ENCODE peak calls at places on chromosomes 3 and 15, in six cellular contexts. F is tibial artery, J is cardiac muscle cell, N is AG09319, Y is neural crest cell, V is chondrocyte. B is an unnamed sample.

GRCh38 chr15:68489426-68489825 is 57.5 kb upstream of the ITGA11 start:
- DNase-seq in J (no peak), V (no peak), N (no peak), Y (no peak), F (no peak), B (no peak)

GRCh38 chr15:39180494-39180930 is 400.4 kb upstream of the THBS1 start:
- DNase-seq in N (peak; percentile 84), J (peak; percentile 73), V (no peak), Y (no peak), F (no peak), B (no peak)

GRCh38 chr15:78804391-78804792 is 6.9 kb downstream of the ADAMTS7 start:
- DNase-seq in J (no peak), N (no peak), V (no peak), Y (no peak), F (no peak), B (no peak)

GRCh38 chr3:124140751-124141150 is 148.8 kb upstream of the ROPN1 start:
- DNase-seq in N (no peak), Y (no peak), V (no peak), J (no peak), F (no peak), B (no peak)

GRCh38 chr15:31023841-31024240 is 32.4 kb upstream of the MTMR10 start:
- DNase-seq in F (no peak), Y (no peak), N (no peak), V (no peak), J (no peak), B (no peak)

GRCh38 chr15:40306908-40307307 is 827 bp downstream of the PLCB2 start:
- DNase-seq in J (no peak), Y (no peak), F (no peak), V (no peak), N (no peak), B (no peak)

GRCh38 chr3:189272500-189273119 is 100.8 kb downstream of the TPRG1 start:
- DNase-seq in Y (no peak), V (no peak), N (no peak), F (no peak), J (peak; percentile 23), B (no peak)

GRCh38 chr3:13461169-13462124 is 18.7 kb upstream of the HDAC11 start:
- DNase-seq in J (peak; percentile 57), F (no peak), Y (peak; percentile 64), N (no peak), V (no peak), B (no peak)

GRCh38 chr3:124298951-124299350 is 307.0 kb upstream of the ROPN1 start:
- DNase-seq in V (no peak), J (peak; percentile 29), Y (no peak), F (no peak), N (no peak), B (no peak)

GRCh38 chr3:37990527-37990926 is at the start of gene VILL:
- DNase-seq in V (no peak), N (no peak), J (no peak), Y (no peak), F (no peak), B (no peak)

GRCh38 chr15:60392986-60393811 is 4.6 kb downstream of the ANXA2 start:
- DNase-seq in J (peak; percentile 98), N (peak; percentile 96), V (no peak), Y (no peak), F (peak; percentile 84), B (peak; percentile 91)

GRCh38 chr15:26773917-26774316 is 1.1 kb upstream of the GABRB3 start:
- DNase-seq in V (no peak), Y (no peak), F (no peak), J (no peak), N (no peak), B (no peak)

GRCh38 chr15:32641517-32642059 is at the start of gene SCG5:
- DNase-seq in N (no peak), F (no peak), J (peak; percentile 69), V (no peak), Y (peak; percentile 44), B (no peak)

GRCh38 chr15:62021991-62022600 is 38.2 kb downstream of the VPS13C start:
- DNase-seq in Y (no peak), V (no peak), N (no peak), J (peak; percentile 3), F (no peak), B (no peak)

GRCh38 chr3:187025656-187026320 is 95.5 kb downstream of the ST6GAL1 start:
- DNase-seq in J (no peak), Y (no peak), F (no peak), N (no peak), V (no peak), B (no peak)

GRCh38 chr3:9797196-9797945 is 4.5 kb downstream of the ARPC4 start:
- DNase-seq in F (no peak), N (no peak), J (no peak), V (no peak), Y (no peak), B (no peak)

GRCh38 chr3:37891227-37891626 is 29.5 kb downstream of the CTDSPL start:
- DNase-seq in Y (no peak), V (no peak), J (no peak), F (no peak), N (no peak), B (no peak)

GRCh38 chr15:41506796-41507341 is 6.8 kb downstream of the LTK start:
- DNase-seq in J (no peak), F (no peak), N (no peak), V (no peak), Y (no peak), B (no peak)
- TF ChIP-seq CTCF in J (no peak), F (no peak), N (no peak), V (no peak), Y (no peak), B (no peak)

GRCh38 chr15:65832549-65833364 is 36.5 kb upstream of the RAB11A start:
- DNase-seq in Y (no peak), J (peak; percentile 95), V (peak; percentile 97), N (peak; percentile 83), F (peak; percentile 97), B (peak; percentile 97)
- TF ChIP-seq CTCF in Y (no peak), J (no peak), V (peak; percentile 32), N (peak; percentile 20), F (no peak), B (peak; percentile 36)

GRCh38 chr3:197487911-197488391 is 67.8 kb downstream of the BDH1 start:
- DNase-seq in N (no peak), V (no peak), J (peak; percentile 92), F (peak; percentile 38), Y (no peak), B (peak; percentile 97)

GRCh38 chr3:197491478-197491877 is 64.3 kb downstream of the BDH1 start:
- DNase-seq in N (no peak), V (no peak), Y (no peak), F (no peak), J (no peak), B (no peak)

GRCh38 chr3:197491923-197492664 is 63.7 kb downstream of the BDH1 start:
- DNase-seq in F (no peak), J (no peak), Y (no peak), V (no peak), N (no peak), B (no peak)

GRCh38 chr3:197490659-197491058 is 65.1 kb downstream of the BDH1 start:
- DNase-seq in V (no peak), Y (no peak), J (no peak), N (no peak), F (no peak), B (no peak)

GRCh38 chr3:197490098-197490497 is 65.7 kb downstream of the BDH1 start:
- DNase-seq in Y (no peak), J (peak; percentile 63), V (no peak), F (no peak), N (no peak), B (no peak)
- TF ChIP-seq CTCF in Y (no peak), J (no peak), V (peak; percentile 54), F (no peak), N (no peak), B (peak; percentile 22)

GRCh38 chr3:46094506-46094905 is 67.2 kb upstream of the XCR1 start:
- DNase-seq in F (no peak), V (no peak), Y (no peak), N (no peak), J (no peak), B (no peak)

GRCh38 chr3:46093327-46093932 is 66.1 kb upstream of the XCR1 start:
- DNase-seq in J (no peak), N (no peak), V (no peak), Y (no peak), F (no peak), B (no peak)

GRCh38 chr3:46091046-46091445 is 63.8 kb upstream of the XCR1 start:
- DNase-seq in J (no peak), F (no peak), Y (no peak), N (no peak), V (no peak), B (no peak)

GRCh38 chr3:46091971-46092703 is 64.9 kb upstream of the XCR1 start:
- DNase-seq in V (no peak), F (no peak), N (no peak), Y (no peak), J (no peak), B (no peak)

GRCh38 chr3:46092704-46093085 is 65.4 kb upstream of the XCR1 start:
- DNase-seq in V (no peak), Y (no peak), N (no peak), F (no peak), J (no peak), B (no peak)
- TF ChIP-seq CTCF in V (no peak), Y (no peak), N (no peak), F (no peak), J (no peak), B (no peak)

GRCh38 chr15:74808840-74809229 is 3.8 kb upstream of the LMAN1L start:
- DNase-seq in Y (no peak), N (no peak), J (no peak), F (no peak), V (no peak), B (no peak)
- TF ChIP-seq CTCF in Y (peak; percentile 22), N (no peak), J (no peak), F (no peak), V (peak; percentile 19), B (peak; percentile 16)

DNA sequence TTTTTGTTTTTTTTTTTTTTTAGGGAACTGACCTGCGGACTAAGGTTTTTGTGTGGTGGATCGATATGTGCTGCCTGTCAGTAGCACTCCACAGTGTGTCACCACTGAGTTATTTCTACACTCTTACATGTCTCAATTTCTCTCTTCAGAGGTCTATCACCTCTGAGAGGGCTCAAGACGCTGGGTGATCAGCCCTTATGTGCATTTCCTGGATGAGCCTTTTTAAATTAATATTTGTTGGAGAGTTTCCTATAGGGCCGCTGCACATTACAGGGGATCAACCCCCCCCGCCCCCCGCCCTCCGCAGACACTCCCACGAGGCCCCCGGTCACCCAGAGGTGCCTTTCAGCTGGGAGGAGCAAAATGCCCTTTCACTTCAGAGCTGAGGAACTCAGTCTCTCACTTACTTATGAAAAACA is 34.5 kb upstream of the AP4E1 start:
- DNase-seq in N (no peak), Y (no peak), F (no peak), J (no peak), V (no peak), B (no peak)
- TF ChIP-seq CTCF in N (no peak), Y (no peak), F (no peak), J (no peak), V (peak; percentile 16), B (no peak)

B was measured in astrocyte of the cerebellum.